ENCODE peak calls at places on chromosome 5, in six cellular contexts. G is sigmoid colon, D is heart left ventricle, B is A549, A is IMR-90, N is HCT116. E is an unnamed sample.

GRCh38 chr5:41738695-41739354 is 131.4 kb downstream of the OXCT1 start:
- DNase-seq in G (no peak), D (no peak), B (no peak), A (peak), N (no peak), E (no peak)

GRCh38 chr5:37552770-37553719 is 173.9 kb downstream of the WDR70 start:
- DNase-seq in G (no peak), D (no peak), B (no peak), A (peak), N (no peak), E (no peak)

GRCh38 chr5:174572591-174572990 is 151.8 kb upstream of the MSX2 start:
- DNase-seq in G (no peak), D (no peak), B (no peak), A (peak), N (no peak), E (no peak)

GRCh38 chr5:177320879-177321278 is 9.2 kb upstream of the MXD3 start:
- DNase-seq in G (no peak), D (no peak), B (no peak), A (no peak), N (no peak), E (peak)

GRCh38 chr5:127029513-127030258 is 672 bp downstream of the MARCHF3 start:
- DNase-seq in G (peak), D (peak), B (peak), A (peak), N (peak), E (peak)

GRCh38 chr5:119524461-119524860 is 72.2 kb downstream of the HSD17B4 start:
- DNase-seq in G (no peak), D (no peak), B (no peak), A (peak), N (no peak), E (no peak)

GRCh38 chr5:172403191-172403794 is 51.0 kb downstream of the SH3PXD2B start:
- DNase-seq in G (peak), D (peak), B (no peak), A (peak), N (no peak), E (no peak)

GRCh38 chr5:160128632-160129031 is 9.4 kb upstream of the PWWP2A start:
- DNase-seq in G (no peak), D (no peak), B (no peak), A (no peak), N (no peak), E (no peak)

GRCh38 chr5:1011741-1012315 is 3.2 kb downstream of the NKD2 start:
- DNase-seq in G (peak), D (peak), B (no peak), A (no peak), N (no peak), E (peak)

GRCh38 chr5:159444441-159445082 is 114.3 kb upstream of the IL12B start:
- DNase-seq in G (no peak), D (no peak), B (peak), A (peak), N (peak), E (no peak)

GRCh38 chr5:31470608-31471007 is 61.3 kb downstream of the DROSHA start:
- DNase-seq in G (peak), D (peak), B (no peak), A (peak), N (no peak), E (peak)

GRCh38 chr5:61732376-61732775 is 400.3 kb downstream of the ZSWIM6 start:
- DNase-seq in G (no peak), D (no peak), B (no peak), A (no peak), N (no peak), E (no peak)

GRCh38 chr5:82720764-82721163 is 356.4 kb downstream of the TMEM167A start:
- DNase-seq in G (no peak), D (no peak), B (no peak), A (no peak), N (no peak), E (no peak)

GRCh38 chr5:153584561-153585359 is 94.3 kb downstream of the GRIA1 start:
- DNase-seq in G (no peak), D (no peak), B (no peak), A (peak), N (no peak), E (no peak)

GRCh38 chr5:527646-528591 is 3.7 kb upstream of the SLC9A3 start:
- DNase-seq in G (no peak), D (peak), B (no peak), A (no peak), N (no peak), E (no peak)

GRCh38 chr5:139709587-139710369 is 61.6 kb downstream of the CXXC5 start:
- DNase-seq in G (no peak), D (peak), B (no peak), A (no peak), N (no peak), E (peak)

GRCh38 chr5:139574641-139575312 is 13.6 kb downstream of the UBE2D2 start:
- DNase-seq in G (no peak), D (no peak), B (peak), A (peak), N (no peak), E (no peak)

GRCh38 chr5:123448017-123448617 is 24.9 kb upstream of the CEP120 start:
- DNase-seq in G (no peak), D (no peak), B (no peak), A (no peak), N (no peak), E (no peak)

GRCh38 chr5:25028994-25029393 is 384.2 kb upstream of the CDH10 start:
- DNase-seq in G (peak), D (peak), B (no peak), A (no peak), N (no peak), E (no peak)

GRCh38 chr5:180673371-180674252 is 24.2 kb upstream of the FLT4 start:
- DNase-seq in G (no peak), D (no peak), B (no peak), A (no peak), N (no peak), E (no peak)

DNA sequence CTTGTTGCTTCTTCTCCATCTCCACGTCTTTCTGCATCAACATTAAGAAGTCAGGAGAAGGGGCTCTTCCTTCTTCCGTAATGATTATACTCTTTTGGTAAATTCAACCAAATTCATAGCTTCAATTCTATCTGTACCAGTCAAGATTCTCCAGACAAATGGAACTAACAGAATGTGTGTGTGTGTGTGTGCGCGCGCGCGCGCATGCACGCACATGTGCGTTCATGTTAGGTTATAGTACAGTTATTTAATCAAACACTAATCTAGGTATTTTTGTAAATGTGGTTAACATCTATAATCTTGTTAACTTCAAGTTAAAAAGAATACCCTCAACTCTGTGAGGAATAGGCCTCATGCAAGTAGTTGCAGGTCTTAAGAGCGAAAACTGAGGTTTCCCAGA is 150.3 kb upstream of the TAS2R1 start:
- DNase-seq in G (no peak), D (no peak), B (no peak), A (no peak), N (no peak), E (no peak)
- TF ChIP-seq POLR2A in G (no peak), D (no peak), B (no peak), A (no peak), N (no peak), E (no peak)

DNA sequence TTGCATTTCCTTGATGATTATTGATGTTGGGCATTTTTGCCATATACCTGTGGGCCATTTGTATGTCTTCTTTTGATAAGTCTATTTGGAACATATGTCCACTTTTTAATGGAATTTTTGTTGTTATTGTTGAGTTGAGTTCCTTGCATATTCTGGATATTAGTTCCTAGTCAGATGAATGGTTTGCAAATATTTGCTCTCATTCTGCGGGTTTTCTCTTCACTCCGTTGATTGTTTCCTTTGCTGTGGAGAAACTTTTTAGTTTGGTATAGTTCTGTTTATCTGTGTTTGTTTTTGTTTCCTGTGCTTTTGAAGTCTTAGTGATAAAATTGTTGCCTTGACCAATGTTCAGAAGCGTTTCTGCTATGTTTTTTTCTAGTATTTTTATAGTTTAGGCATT is 13.0 kb downstream of the OSMR start:
- DNase-seq in G (no peak), D (no peak), B (no peak), A (no peak), N (no peak), E (no peak)
- TF ChIP-seq POLR2A in G (no peak), D (no peak), B (no peak), A (no peak), N (no peak), E (no peak)

GRCh38 chr5:96067251-96067650 is 105.6 kb upstream of the ELL2 start:
- DNase-seq in G (no peak), D (no peak), B (no peak), A (no peak), N (no peak), E (no peak)

GRCh38 chr5:96070625-96071246 is 109.1 kb upstream of the ELL2 start:
- DNase-seq in G (no peak), D (no peak), B (no peak), A (no peak), N (no peak), E (no peak)

GRCh38 chr5:96065577-96066385 is 104.1 kb upstream of the ELL2 start:
- DNase-seq in G (no peak), D (no peak), B (no peak), A (no peak), N (no peak), E (no peak)

GRCh38 chr5:96066386-96066719 is 104.7 kb upstream of the ELL2 start:
- DNase-seq in G (no peak), D (no peak), B (no peak), A (peak), N (no peak), E (no peak)

GRCh38 chr5:96067902-96068614 is 106.4 kb upstream of the ELL2 start:
- DNase-seq in G (no peak), D (no peak), B (peak), A (peak), N (peak), E (no peak)
- TF ChIP-seq POLR2A in G (no peak), D (no peak), B (no peak), A (peak), N (peak), E (no peak)

DNA sequence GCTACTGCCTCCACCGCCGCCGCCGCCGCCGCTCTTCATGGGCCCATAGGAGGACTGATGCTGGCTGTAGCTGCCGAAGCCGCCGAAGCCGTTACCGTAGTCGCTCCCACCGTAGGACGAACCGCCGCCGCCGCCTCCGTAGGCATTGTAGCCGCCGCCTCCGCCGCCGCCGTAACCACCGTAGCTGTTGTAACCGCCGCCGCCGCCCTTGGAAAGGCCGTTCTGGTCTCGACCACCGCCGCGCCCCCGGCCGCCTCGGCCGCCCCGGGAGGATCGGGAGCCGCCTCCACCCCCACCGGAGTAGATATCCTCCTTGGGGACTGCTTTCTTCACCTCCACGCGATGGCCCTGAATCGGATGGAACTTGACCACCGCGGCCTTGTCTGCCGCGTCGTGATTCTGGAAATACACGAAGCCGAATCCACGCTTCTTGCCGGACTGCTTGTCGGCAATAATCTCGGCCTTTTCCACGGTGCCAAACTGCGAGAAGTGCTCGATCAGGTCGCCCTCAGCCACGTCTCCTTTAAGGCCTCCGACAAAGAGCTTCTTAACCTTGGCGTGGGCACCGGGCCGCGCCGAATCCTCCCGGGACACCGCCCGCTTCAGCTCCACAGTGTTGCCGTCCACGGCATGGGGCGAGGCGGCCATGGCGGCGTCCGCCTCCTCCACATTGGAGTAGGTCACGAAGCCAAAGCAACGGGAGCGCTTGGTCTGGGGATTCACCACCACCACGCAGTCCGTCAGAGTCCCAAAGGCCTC is 757 bp downstream of the HNRNPA0 start:
- DNase-seq in G (peak), D (peak), B (no peak), A (no peak), N (no peak), E (peak)
- TF ChIP-seq POLR2A in G (no peak), D (no peak), B (no peak), A (no peak), N (no peak), E (no peak)

GRCh38 chr5:16700081-16700480 is 83.3 kb upstream of the RETREG1 start:
- DNase-seq in G (no peak), D (no peak), B (no peak), A (no peak), N (no peak), E (no peak)
- TF ChIP-seq POLR2A in G (no peak), D (no peak), B (no peak), A (no peak), N (no peak), E (no peak)